ENCODE peak calls at places on chromosomes 4 and X, in nine cellular contexts. B, T, R, K, P, S, F, V and O are unnamed samples.
A peak's percentile ranks its signal among the peaks of the same experiment; 100 is the strongest.

GRCh38 chr4:98501383-98501782 is 157.0 kb downstream of the TSPAN5 start:
- DNase-seq in S (no peak), P (no peak), V (no peak), T (no peak), R (no peak), F (no peak), K (no peak), B (no peak), O (no peak)

GRCh38 chrX:132909643-132910042 is 48.8 kb downstream of the HS6ST2 start:
- DNase-seq in F (no peak), V (peak; percentile 90), T (no peak), R (no peak), S (no peak), K (no peak), B (no peak), P (no peak), O (no peak)

GRCh38 chrX:117854806-117855205 is 261.8 kb downstream of the KLHL13 start:
- DNase-seq in K (no peak), P (no peak), V (no peak), F (no peak), R (no peak), B (no peak), S (no peak), T (no peak), O (no peak)

GRCh38 chr4:965048-965765 is 8.2 kb downstream of the DGKQ start:
- DNase-seq in F (no peak), T (no peak), P (no peak), S (no peak), V (no peak), R (no peak), K (no peak), B (no peak), O (no peak)

GRCh38 chrX:129932792-129933321 is 26.9 kb downstream of the UTP14A start:
- DNase-seq in T (peak; percentile 69), R (no peak), S (no peak), V (no peak), P (peak; percentile 17), B (peak; percentile 71), K (peak; percentile 31), F (peak; percentile 58), O (no peak)

GRCh38 chr4:24243641-24244040 is 340.7 kb downstream of the DHX15 start:
- DNase-seq in S (no peak), V (no peak), R (no peak), P (no peak), F (no peak), K (no peak), T (no peak), B (no peak), O (no peak)

GRCh38 chr4:130574215-130574614 is 1478.3 kb downstream of the C4orf33 start:
- DNase-seq in B (no peak), V (no peak), F (no peak), R (no peak), P (no peak), S (no peak), T (no peak), K (no peak), O (no peak)

GRCh38 chrX:149207518-149207917 is 297.6 kb downstream of the IDS start:
- DNase-seq in S (no peak), F (no peak), R (no peak), B (no peak), T (no peak), P (no peak), K (no peak), V (no peak), O (no peak)

DNA sequence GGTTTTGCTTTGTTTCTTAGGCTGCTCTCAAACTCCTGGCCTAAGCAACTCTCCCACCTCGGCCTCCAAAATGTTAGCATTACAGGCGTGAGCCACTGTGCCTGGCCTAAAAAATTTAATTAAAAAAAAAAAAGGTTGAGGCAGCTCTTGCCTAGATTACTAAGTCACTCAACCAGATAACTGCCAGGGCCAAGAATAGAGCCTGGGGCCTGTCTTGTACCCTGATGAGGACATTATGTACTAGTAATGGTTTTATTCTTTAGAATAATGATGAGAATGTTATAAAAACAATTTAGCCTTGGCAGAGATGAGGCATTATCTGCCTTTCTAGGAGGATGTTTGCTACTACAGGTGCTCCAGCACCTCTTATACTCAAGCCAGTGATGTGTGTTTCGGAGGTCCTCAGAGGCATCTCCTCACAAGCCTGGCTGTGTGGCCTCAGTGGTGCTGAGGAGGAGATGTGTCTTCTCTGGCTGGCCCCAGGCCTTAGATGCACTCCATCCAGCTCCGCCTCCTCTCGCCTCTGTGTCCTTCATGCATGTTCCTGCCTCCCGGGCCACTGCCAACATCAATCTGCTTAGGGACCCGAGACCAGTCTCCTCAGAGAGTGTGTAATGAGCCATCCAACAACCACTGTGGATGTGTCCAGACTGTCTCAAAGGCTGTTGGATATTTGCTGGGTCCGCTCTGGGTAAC is 337.7 kb upstream of the GATB start:
- DNase-seq in R (no peak), V (no peak), B (no peak), S (no peak), P (no peak), K (no peak), F (no peak), T (no peak), O (no peak)
- H3K27ac ChIP-seq in R (no peak overlapping the region), V (no peak overlapping the region), B (no peak overlapping the region), S (no peak overlapping the region), P (no peak overlapping the region), K (no peak overlapping the region), F (no peak overlapping the region), T (no peak overlapping the region), O (no peak overlapping the region)

GRCh38 chrX:153454901-153455550 is 9.2 kb upstream of the TREX2 start:
- DNase-seq in T (no peak), K (no peak), S (no peak), F (no peak), B (no peak), V (no peak), R (no peak), P (no peak), O (no peak)

GRCh38 chrX:153455571-153455970 is 9.7 kb upstream of the TREX2 start:
- DNase-seq in T (peak; percentile 31), S (no peak), B (no peak), F (no peak), R (no peak), P (no peak), K (no peak), V (no peak), O (no peak)

GRCh38 chrX:153456704-153457103 is 10.8 kb upstream of the TREX2 start:
- DNase-seq in R (no peak), V (no peak), S (no peak), P (no peak), B (no peak), F (no peak), T (no peak), K (peak; percentile 6), O (no peak)

GRCh38 chrX:153457136-153457825 is 11.4 kb upstream of the TREX2 start:
- DNase-seq in P (no peak), V (no peak), T (no peak), F (peak; percentile 36), B (no peak), S (no peak), K (peak; percentile 6), R (no peak), O (no peak)

DNA sequence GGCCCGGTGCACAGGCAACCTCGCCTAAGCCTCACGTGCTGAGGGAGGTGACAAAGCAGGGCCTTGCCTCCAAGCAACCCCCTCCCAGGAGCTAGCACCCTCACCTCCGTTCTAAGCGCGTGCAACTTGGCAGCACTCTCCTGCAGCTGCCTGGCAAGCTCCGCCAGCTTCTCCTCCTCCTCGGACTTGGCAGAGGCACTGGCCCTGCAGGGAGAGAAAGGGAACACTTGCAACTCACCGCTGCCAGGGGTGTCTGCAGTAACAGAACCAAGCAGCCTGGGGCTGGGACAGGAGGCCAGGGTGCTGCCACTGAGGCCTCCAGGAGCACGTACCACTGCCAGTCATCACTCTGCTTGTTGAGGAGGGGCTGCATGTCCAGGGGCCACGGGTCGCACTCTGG is 10.3 kb upstream of the TREX2 start:
- DNase-seq in F (no peak), P (no peak), T (peak; percentile 10), R (no peak), B (no peak), V (no peak), K (peak; percentile 34), S (no peak), O (peak; percentile 5)
- H3K27ac ChIP-seq in F (no peak overlapping the region), P (no peak overlapping the region), T (no peak overlapping the region), R (no peak overlapping the region), B (no peak overlapping the region), V (no peak overlapping the region), K (no peak overlapping the region), S (no peak overlapping the region), O (no peak overlapping the region)

GRCh38 chr4:101262683-101263082 is 84.6 kb downstream of the PPP3CA start:
- DNase-seq in K (no peak), R (no peak), F (no peak), T (no peak), V (no peak), P (no peak), B (no peak), S (no peak), O (no peak)

GRCh38 chr4:101269682-101270081 is 77.6 kb downstream of the PPP3CA start:
- DNase-seq in P (no peak), K (no peak), V (no peak), S (no peak), F (no peak), R (no peak), T (no peak), B (no peak), O (no peak)

GRCh38 chr4:101265816-101266172 is 81.5 kb downstream of the PPP3CA start:
- DNase-seq in S (no peak), R (no peak), V (no peak), B (no peak), P (no peak), F (no peak), T (no peak), K (no peak), O (no peak)

GRCh38 chr4:101264550-101264949 is 82.8 kb downstream of the PPP3CA start:
- DNase-seq in F (no peak), S (no peak), K (no peak), T (no peak), V (no peak), B (no peak), R (no peak), P (no peak), O (no peak)

GRCh38 chr4:101264993-101265815 is 82.1 kb downstream of the PPP3CA start:
- DNase-seq in B (no peak), R (no peak), K (no peak), T (no peak), P (no peak), F (no peak), V (no peak), S (no peak), O (no peak)
- H3K27ac ChIP-seq in B (no peak overlapping the region), R (no peak overlapping the region), K (no peak overlapping the region), T (no peak overlapping the region), P (no peak overlapping the region), F (no peak overlapping the region), V (no peak overlapping the region), S (no peak overlapping the region), O (no peak overlapping the region)

DNA sequence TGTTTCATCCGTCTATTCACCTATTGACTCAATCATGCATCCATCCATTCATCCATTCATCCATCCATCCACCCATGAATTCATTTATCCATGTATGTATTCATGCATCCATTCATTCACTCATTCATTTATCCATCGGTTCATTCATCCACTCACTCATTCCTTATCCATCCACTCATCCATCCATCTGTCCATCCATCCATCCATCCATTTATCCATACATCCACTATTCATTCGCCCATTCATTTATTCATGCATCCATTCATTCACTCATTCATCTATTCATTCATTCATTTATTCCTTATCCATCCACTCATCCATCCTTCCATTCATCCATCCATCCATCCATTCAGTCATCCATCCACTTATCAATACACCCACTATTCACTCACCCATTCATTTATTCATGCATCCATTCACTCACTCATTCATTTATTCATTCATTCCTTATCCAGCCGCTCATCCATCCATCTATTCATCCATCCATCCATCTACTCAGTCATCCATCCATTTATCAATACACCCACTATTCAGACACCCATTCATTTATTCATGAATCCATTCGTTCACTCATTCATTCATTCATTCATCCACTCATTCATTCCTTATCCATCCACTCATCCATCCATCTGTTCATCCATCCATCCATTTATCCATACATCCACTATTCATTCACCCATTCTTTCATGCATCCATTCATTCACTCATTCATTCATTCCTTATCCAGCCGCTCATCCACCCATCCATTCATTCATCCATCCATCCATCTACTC is 11.2 kb downstream of the P2RY8 start:
- DNase-seq in V (no peak), P (no peak), F (no peak), B (no peak), S (no peak), K (no peak), R (no peak), T (no peak), O (no peak)
- H3K27ac ChIP-seq in V (no peak overlapping the region), P (no peak overlapping the region), F (no peak overlapping the region), B (no peak overlapping the region), S (no peak overlapping the region), K (no peak overlapping the region), R (no peak overlapping the region), T (no peak overlapping the region), O (no peak overlapping the region)